ENCODE peak calls at places on chromosome 1, in eight cellular contexts. One of them, this sample, is unnamed.

GRCh38 chr1:26701995-26702679 is 6.3 kb downstream of the ARID1A start:
- DNase-seq in SHP77: no peak
- DNase-seq in RWPE1: no peak
- DNase-seq in Panc1: no peak
- DNase-seq in activated CD4-positive, CD25-positive, alpha-beta regulatory T cell treated with anti-CD3 and anti-CD28 coated beads, Interleukin-2, amount 50 U/mL, for 72 hours: no peak
- DNase-seq in glomerular endothelial cell: no peak
- DNase-seq in aorta: no peak
- DNase-seq in activated naive CD4-positive, alpha-beta T cell treated with anti-CD3 and anti-CD28 coated beads, Interleukin-2, amount 50 U/mL, for 16 hours: no peak
- DNase-seq in this sample: no peak

GRCh38 chr1:109932232-109932631 is 21.6 kb downstream of the CSF1 start:
- DNase-seq in SHP77: no peak
- DNase-seq in RWPE1: no peak
- DNase-seq in Panc1: no peak
- DNase-seq in activated CD4-positive, CD25-positive, alpha-beta regulatory T cell treated with anti-CD3 and anti-CD28 coated beads, Interleukin-2, amount 50 U/mL, for 72 hours: no peak
- DNase-seq in glomerular endothelial cell: no peak
- DNase-seq in aorta: no peak
- DNase-seq in activated naive CD4-positive, alpha-beta T cell treated with anti-CD3 and anti-CD28 coated beads, Interleukin-2, amount 50 U/mL, for 16 hours: no peak
- DNase-seq in this sample: no peak

GRCh38 chr1:93619507-93620168 is 62.0 kb downstream of the BCAR3 start:
- DNase-seq in SHP77: peak; percentile 30
- DNase-seq in RWPE1: no peak
- DNase-seq in Panc1: no peak
- DNase-seq in activated CD4-positive, CD25-positive, alpha-beta regulatory T cell treated with anti-CD3 and anti-CD28 coated beads, Interleukin-2, amount 50 U/mL, for 72 hours: no peak
- DNase-seq in glomerular endothelial cell: no peak
- DNase-seq in aorta: no peak
- DNase-seq in activated naive CD4-positive, alpha-beta T cell treated with anti-CD3 and anti-CD28 coated beads, Interleukin-2, amount 50 U/mL, for 16 hours: no peak
- DNase-seq in this sample: no peak

GRCh38 chr1:196407358-196408041 is 200.7 kb downstream of the KCNT2 start:
- DNase-seq in SHP77: no peak
- DNase-seq in RWPE1: no peak
- DNase-seq in Panc1: no peak
- DNase-seq in activated CD4-positive, CD25-positive, alpha-beta regulatory T cell treated with anti-CD3 and anti-CD28 coated beads, Interleukin-2, amount 50 U/mL, for 72 hours: no peak
- DNase-seq in glomerular endothelial cell: no peak
- DNase-seq in aorta: no peak
- DNase-seq in activated naive CD4-positive, alpha-beta T cell treated with anti-CD3 and anti-CD28 coated beads, Interleukin-2, amount 50 U/mL, for 16 hours: no peak
- DNase-seq in this sample: no peak

GRCh38 chr1:93328809-93329477 is 16.8 kb upstream of the DR1 start:
- DNase-seq in SHP77: no peak
- DNase-seq in RWPE1: no peak
- DNase-seq in Panc1: no peak
- DNase-seq in activated CD4-positive, CD25-positive, alpha-beta regulatory T cell treated with anti-CD3 and anti-CD28 coated beads, Interleukin-2, amount 50 U/mL, for 72 hours: no peak
- DNase-seq in glomerular endothelial cell: no peak
- DNase-seq in aorta: no peak
- DNase-seq in activated naive CD4-positive, alpha-beta T cell treated with anti-CD3 and anti-CD28 coated beads, Interleukin-2, amount 50 U/mL, for 16 hours: no peak
- DNase-seq in this sample: no peak

GRCh38 chr1:71494163-71494562 is 413.3 kb upstream of the ZRANB2 start:
- DNase-seq in SHP77: no peak
- DNase-seq in RWPE1: no peak
- DNase-seq in Panc1: no peak
- DNase-seq in activated CD4-positive, CD25-positive, alpha-beta regulatory T cell treated with anti-CD3 and anti-CD28 coated beads, Interleukin-2, amount 50 U/mL, for 72 hours: no peak
- DNase-seq in glomerular endothelial cell: no peak
- DNase-seq in aorta: no peak
- DNase-seq in activated naive CD4-positive, alpha-beta T cell treated with anti-CD3 and anti-CD28 coated beads, Interleukin-2, amount 50 U/mL, for 16 hours: no peak
- DNase-seq in this sample: no peak

GRCh38 chr1:36941579-36941978 is 92.7 kb downstream of the GRIK3 start:
- DNase-seq in SHP77: no peak
- DNase-seq in RWPE1: no peak
- DNase-seq in Panc1: no peak
- DNase-seq in activated CD4-positive, CD25-positive, alpha-beta regulatory T cell treated with anti-CD3 and anti-CD28 coated beads, Interleukin-2, amount 50 U/mL, for 72 hours: no peak
- DNase-seq in glomerular endothelial cell: no peak
- DNase-seq in aorta: no peak
- DNase-seq in activated naive CD4-positive, alpha-beta T cell treated with anti-CD3 and anti-CD28 coated beads, Interleukin-2, amount 50 U/mL, for 16 hours: no peak
- DNase-seq in this sample: no peak

GRCh38 chr1:67524143-67525052 is 94.2 kb upstream of the SERBP1 start:
- DNase-seq in SHP77: no peak
- DNase-seq in RWPE1: no peak
- DNase-seq in Panc1: no peak
- DNase-seq in activated CD4-positive, CD25-positive, alpha-beta regulatory T cell treated with anti-CD3 and anti-CD28 coated beads, Interleukin-2, amount 50 U/mL, for 72 hours: no peak
- DNase-seq in glomerular endothelial cell: no peak
- DNase-seq in aorta: no peak
- DNase-seq in activated naive CD4-positive, alpha-beta T cell treated with anti-CD3 and anti-CD28 coated beads, Interleukin-2, amount 50 U/mL, for 16 hours: no peak
- DNase-seq in this sample: no peak

GRCh38 chr1:116252785-116253184 is 120.3 kb upstream of the ATP1A1 start:
- DNase-seq in SHP77: no peak
- DNase-seq in RWPE1: no peak
- DNase-seq in Panc1: no peak
- DNase-seq in activated CD4-positive, CD25-positive, alpha-beta regulatory T cell treated with anti-CD3 and anti-CD28 coated beads, Interleukin-2, amount 50 U/mL, for 72 hours: no peak
- DNase-seq in glomerular endothelial cell: no peak
- DNase-seq in aorta: no peak
- DNase-seq in activated naive CD4-positive, alpha-beta T cell treated with anti-CD3 and anti-CD28 coated beads, Interleukin-2, amount 50 U/mL, for 16 hours: no peak
- DNase-seq in this sample: no peak

GRCh38 chr1:156119503-156120209 is 5.1 kb downstream of the LMNA start:
- DNase-seq in SHP77: peak; percentile 31
- DNase-seq in RWPE1: peak; percentile 80
- DNase-seq in Panc1: no peak
- DNase-seq in activated CD4-positive, CD25-positive, alpha-beta regulatory T cell treated with anti-CD3 and anti-CD28 coated beads, Interleukin-2, amount 50 U/mL, for 72 hours: no peak
- DNase-seq in glomerular endothelial cell: no peak
- DNase-seq in aorta: no peak
- DNase-seq in activated naive CD4-positive, alpha-beta T cell treated with anti-CD3 and anti-CD28 coated beads, Interleukin-2, amount 50 U/mL, for 16 hours: no peak
- DNase-seq in this sample: no peak

GRCh38 chr1:225845097-225845496 is 35.2 kb downstream of the EPHX1 start:
- DNase-seq in SHP77: no peak
- DNase-seq in RWPE1: no peak
- DNase-seq in Panc1: no peak
- DNase-seq in activated CD4-positive, CD25-positive, alpha-beta regulatory T cell treated with anti-CD3 and anti-CD28 coated beads, Interleukin-2, amount 50 U/mL, for 72 hours: no peak
- DNase-seq in glomerular endothelial cell: no peak
- DNase-seq in aorta: peak; percentile 42
- DNase-seq in activated naive CD4-positive, alpha-beta T cell treated with anti-CD3 and anti-CD28 coated beads, Interleukin-2, amount 50 U/mL, for 16 hours: no peak
- DNase-seq in this sample: no peak

GRCh38 chr1:43434256-43434655 is 19.5 kb downstream of the HYI start:
- DNase-seq in SHP77: no peak
- DNase-seq in RWPE1: no peak
- DNase-seq in Panc1: no peak
- DNase-seq in activated CD4-positive, CD25-positive, alpha-beta regulatory T cell treated with anti-CD3 and anti-CD28 coated beads, Interleukin-2, amount 50 U/mL, for 72 hours: no peak
- DNase-seq in glomerular endothelial cell: no peak
- DNase-seq in aorta: peak; percentile 36
- DNase-seq in activated naive CD4-positive, alpha-beta T cell treated with anti-CD3 and anti-CD28 coated beads, Interleukin-2, amount 50 U/mL, for 16 hours: no peak
- DNase-seq in this sample: no peak

GRCh38 chr1:147079400-147080012 is 92.8 kb downstream of the PRKAB2 start:
- DNase-seq in SHP77: no peak
- DNase-seq in RWPE1: no peak
- DNase-seq in Panc1: no peak
- DNase-seq in activated CD4-positive, CD25-positive, alpha-beta regulatory T cell treated with anti-CD3 and anti-CD28 coated beads, Interleukin-2, amount 50 U/mL, for 72 hours: peak; percentile 37
- DNase-seq in glomerular endothelial cell: no peak
- DNase-seq in aorta: no peak
- DNase-seq in activated naive CD4-positive, alpha-beta T cell treated with anti-CD3 and anti-CD28 coated beads, Interleukin-2, amount 50 U/mL, for 16 hours: no peak
- DNase-seq in this sample: no peak

GRCh38 chr1:29849038-29849750 is 612.9 kb downstream of the PTPRU start:
- DNase-seq in SHP77: peak; percentile 52
- DNase-seq in RWPE1: peak; percentile 26
- DNase-seq in Panc1: peak; percentile 7
- DNase-seq in activated CD4-positive, CD25-positive, alpha-beta regulatory T cell treated with anti-CD3 and anti-CD28 coated beads, Interleukin-2, amount 50 U/mL, for 72 hours: no peak
- DNase-seq in glomerular endothelial cell: no peak
- DNase-seq in aorta: no peak
- DNase-seq in activated naive CD4-positive, alpha-beta T cell treated with anti-CD3 and anti-CD28 coated beads, Interleukin-2, amount 50 U/mL, for 16 hours: peak; percentile 24
- DNase-seq in this sample: no peak

GRCh38 chr1:153431928-153432327 is 15.6 kb downstream of the S100A7A start:
- DNase-seq in SHP77: no peak
- DNase-seq in RWPE1: no peak
- DNase-seq in Panc1: no peak
- DNase-seq in activated CD4-positive, CD25-positive, alpha-beta regulatory T cell treated with anti-CD3 and anti-CD28 coated beads, Interleukin-2, amount 50 U/mL, for 72 hours: no peak
- DNase-seq in glomerular endothelial cell: no peak
- DNase-seq in aorta: no peak
- DNase-seq in activated naive CD4-positive, alpha-beta T cell treated with anti-CD3 and anti-CD28 coated beads, Interleukin-2, amount 50 U/mL, for 16 hours: no peak
- DNase-seq in this sample: no peak

GRCh38 chr1:230049731-230050130 is 17.3 kb upstream of the GALNT2 start:
- DNase-seq in SHP77: peak; percentile 26
- DNase-seq in RWPE1: no peak
- DNase-seq in Panc1: no peak
- DNase-seq in activated CD4-positive, CD25-positive, alpha-beta regulatory T cell treated with anti-CD3 and anti-CD28 coated beads, Interleukin-2, amount 50 U/mL, for 72 hours: no peak
- DNase-seq in glomerular endothelial cell: no peak
- DNase-seq in aorta: no peak
- DNase-seq in activated naive CD4-positive, alpha-beta T cell treated with anti-CD3 and anti-CD28 coated beads, Interleukin-2, amount 50 U/mL, for 16 hours: no peak
- DNase-seq in this sample: no peak